ENCODE peak calls at places on chromosome 1, in five cellular contexts. One of them, this sample, is unnamed.

GRCh38 chr1:54810144-54810942 is 9.2 kb upstream of the TTC22 start:
- DNase-seq in MM.1S: peak
- DNase-seq in kidney tubule cell: peak
- DNase-seq in caudate nucleus: peak
- DNase-seq in CD8-positive, alpha-beta memory T cell: peak
- DNase-seq in this sample: peak

GRCh38 chr1:212938846-212939245 is 11.5 kb upstream of the VASH2 start:
- DNase-seq in MM.1S: no peak
- DNase-seq in kidney tubule cell: no peak
- DNase-seq in caudate nucleus: no peak
- DNase-seq in CD8-positive, alpha-beta memory T cell: no peak
- DNase-seq in this sample: no peak

GRCh38 chr1:166064324-166064926 is 102.4 kb downstream of the FAM78B start:
- DNase-seq in MM.1S: no peak
- DNase-seq in kidney tubule cell: no peak
- DNase-seq in caudate nucleus: no peak
- DNase-seq in CD8-positive, alpha-beta memory T cell: no peak
- DNase-seq in this sample: no peak

GRCh38 chr1:1020000-1020404 is at the start of gene AGRN:
- DNase-seq in MM.1S: peak
- DNase-seq in kidney tubule cell: no peak
- DNase-seq in caudate nucleus: no peak
- DNase-seq in CD8-positive, alpha-beta memory T cell: no peak
- DNase-seq in this sample: peak

GRCh38 chr1:41583658-41584570 is 99.4 kb upstream of the EDN2 start:
- DNase-seq in MM.1S: no peak
- DNase-seq in kidney tubule cell: no peak
- DNase-seq in caudate nucleus: no peak
- DNase-seq in CD8-positive, alpha-beta memory T cell: no peak
- DNase-seq in this sample: no peak

GRCh38 chr1:243956448-243956847 is 94.6 kb upstream of the ZBTB18 start:
- DNase-seq in MM.1S: no peak
- DNase-seq in kidney tubule cell: peak
- DNase-seq in caudate nucleus: no peak
- DNase-seq in CD8-positive, alpha-beta memory T cell: no peak
- DNase-seq in this sample: no peak

GRCh38 chr1:178542554-178543290 is 29.8 kb downstream of the TEX35 start:
- DNase-seq in MM.1S: peak
- DNase-seq in kidney tubule cell: peak
- DNase-seq in caudate nucleus: peak
- DNase-seq in CD8-positive, alpha-beta memory T cell: peak
- DNase-seq in this sample: peak

GRCh38 chr1:50917128-50917795 is 42.8 kb downstream of the FAF1 start:
- DNase-seq in MM.1S: no peak
- DNase-seq in kidney tubule cell: no peak
- DNase-seq in caudate nucleus: no peak
- DNase-seq in CD8-positive, alpha-beta memory T cell: no peak
- DNase-seq in this sample: no peak

GRCh38 chr1:204171751-204172178 is 5.6 kb upstream of the REN start:
- DNase-seq in MM.1S: no peak
- DNase-seq in kidney tubule cell: peak
- DNase-seq in caudate nucleus: no peak
- DNase-seq in CD8-positive, alpha-beta memory T cell: no peak
- DNase-seq in this sample: peak

GRCh38 chr1:229297746-229298145 is 26.8 kb downstream of the RAB4A start:
- DNase-seq in MM.1S: no peak
- DNase-seq in kidney tubule cell: no peak
- DNase-seq in caudate nucleus: no peak
- DNase-seq in CD8-positive, alpha-beta memory T cell: no peak
- DNase-seq in this sample: no peak

GRCh38 chr1:202586018-202586821 is 124.0 kb downstream of the SYT2 start:
- DNase-seq in MM.1S: no peak
- DNase-seq in kidney tubule cell: peak
- DNase-seq in caudate nucleus: no peak
- DNase-seq in CD8-positive, alpha-beta memory T cell: no peak
- DNase-seq in this sample: peak

GRCh38 chr1:67831850-67832513 is 1.3 kb downstream of the GNG12 start:
- DNase-seq in MM.1S: no peak
- DNase-seq in kidney tubule cell: peak
- DNase-seq in caudate nucleus: no peak
- DNase-seq in CD8-positive, alpha-beta memory T cell: no peak
- DNase-seq in this sample: peak

GRCh38 chr1:117049857-117050256 is 10.3 kb upstream of the TTF2 start:
- DNase-seq in MM.1S: no peak
- DNase-seq in kidney tubule cell: no peak
- DNase-seq in caudate nucleus: no peak
- DNase-seq in CD8-positive, alpha-beta memory T cell: no peak
- DNase-seq in this sample: no peak

GRCh38 chr1:184443624-184444023 is 56.8 kb downstream of the C1orf21 start:
- DNase-seq in MM.1S: no peak
- DNase-seq in kidney tubule cell: no peak
- DNase-seq in caudate nucleus: no peak
- DNase-seq in CD8-positive, alpha-beta memory T cell: no peak
- DNase-seq in this sample: no peak

GRCh38 chr1:54883349-54884102 is 3.5 kb downstream of the DHCR24 start:
- DNase-seq in MM.1S: no peak
- DNase-seq in kidney tubule cell: no peak
- DNase-seq in caudate nucleus: no peak
- DNase-seq in CD8-positive, alpha-beta memory T cell: no peak
- DNase-seq in this sample: peak

GRCh38 chr1:193537266-193538003 is 351.0 kb upstream of the B3GALT2 start:
- DNase-seq in MM.1S: peak
- DNase-seq in kidney tubule cell: no peak
- DNase-seq in caudate nucleus: no peak
- DNase-seq in CD8-positive, alpha-beta memory T cell: no peak
- DNase-seq in this sample: peak

GRCh38 chr1:241532173-241532553 is at the start of gene KMO:
- DNase-seq in MM.1S: no peak
- DNase-seq in kidney tubule cell: peak
- DNase-seq in caudate nucleus: no peak
- DNase-seq in CD8-positive, alpha-beta memory T cell: no peak
- DNase-seq in this sample: peak

GRCh38 chr1:40014253-40014706 is 26.2 kb upstream of the CAP1 start:
- DNase-seq in MM.1S: no peak
- DNase-seq in kidney tubule cell: no peak
- DNase-seq in caudate nucleus: no peak
- DNase-seq in CD8-positive, alpha-beta memory T cell: no peak
- DNase-seq in this sample: peak

GRCh38 chr1:201783572-201783971 is 45.4 kb upstream of the IPO9 start:
- DNase-seq in MM.1S: no peak
- DNase-seq in kidney tubule cell: no peak
- DNase-seq in caudate nucleus: no peak
- DNase-seq in CD8-positive, alpha-beta memory T cell: no peak
- DNase-seq in this sample: no peak

GRCh38 chr1:58773406-58773840 is 10.4 kb downstream of the JUN start:
- DNase-seq in MM.1S: peak
- DNase-seq in kidney tubule cell: peak
- DNase-seq in caudate nucleus: no peak
- DNase-seq in CD8-positive, alpha-beta memory T cell: no peak
- DNase-seq in this sample: peak

GRCh38 chr1:17719874-17720273 is 35.3 kb upstream of the ACTL8 start:
- DNase-seq in MM.1S: no peak
- DNase-seq in kidney tubule cell: peak
- DNase-seq in caudate nucleus: no peak
- DNase-seq in CD8-positive, alpha-beta memory T cell: no peak
- DNase-seq in this sample: no peak

GRCh38 chr1:31435471-31436409 is 22.7 kb downstream of the SERINC2 start:
- DNase-seq in MM.1S: no peak
- DNase-seq in kidney tubule cell: no peak
- DNase-seq in caudate nucleus: no peak
- DNase-seq in CD8-positive, alpha-beta memory T cell: no peak
- DNase-seq in this sample: no peak

GRCh38 chr1:201892211-201892610 is 3.5 kb downstream of the SHISA4 start:
- DNase-seq in MM.1S: no peak
- DNase-seq in kidney tubule cell: no peak
- DNase-seq in caudate nucleus: no peak
- DNase-seq in CD8-positive, alpha-beta memory T cell: no peak
- DNase-seq in this sample: no peak

GRCh38 chr1:109392788-109393580 is 4.7 kb downstream of the SORT1 start:
- DNase-seq in MM.1S: no peak
- DNase-seq in kidney tubule cell: peak
- DNase-seq in caudate nucleus: peak
- DNase-seq in CD8-positive, alpha-beta memory T cell: no peak
- DNase-seq in this sample: peak

GRCh38 chr1:242033331-242033956 is 34.5 kb upstream of the MAP1LC3C start:
- DNase-seq in MM.1S: no peak
- DNase-seq in kidney tubule cell: no peak
- DNase-seq in caudate nucleus: no peak
- DNase-seq in CD8-positive, alpha-beta memory T cell: no peak
- DNase-seq in this sample: no peak

GRCh38 chr1:200228081-200228480 is 181.8 kb downstream of the ZNF281 start:
- DNase-seq in MM.1S: no peak
- DNase-seq in kidney tubule cell: no peak
- DNase-seq in caudate nucleus: no peak
- DNase-seq in CD8-positive, alpha-beta memory T cell: no peak
- DNase-seq in this sample: no peak

GRCh38 chr1:18959591-18959990 is 3.1 kb upstream of the IFFO2 start:
- DNase-seq in MM.1S: no peak
- DNase-seq in kidney tubule cell: no peak
- DNase-seq in caudate nucleus: no peak
- DNase-seq in CD8-positive, alpha-beta memory T cell: no peak
- DNase-seq in this sample: no peak

GRCh38 chr1:208933984-208934525 is 649.5 kb upstream of the CAMK1G start:
- DNase-seq in MM.1S: no peak
- DNase-seq in kidney tubule cell: no peak
- DNase-seq in caudate nucleus: no peak
- DNase-seq in CD8-positive, alpha-beta memory T cell: no peak
- DNase-seq in this sample: no peak

GRCh38 chr1:91876751-91877573 is 9.0 kb downstream of the TGFBR3 start:
- DNase-seq in MM.1S: no peak
- DNase-seq in kidney tubule cell: no peak
- DNase-seq in caudate nucleus: no peak
- DNase-seq in CD8-positive, alpha-beta memory T cell: no peak
- DNase-seq in this sample: no peak

GRCh38 chr1:33899746-33900145 is 35.9 kb downstream of the HMGB4 start:
- DNase-seq in MM.1S: no peak
- DNase-seq in kidney tubule cell: no peak
- DNase-seq in caudate nucleus: no peak
- DNase-seq in CD8-positive, alpha-beta memory T cell: no peak
- DNase-seq in this sample: no peak

GRCh38 chr1:206580438-206581113 is 31.7 kb downstream of the EIF2D start:
- DNase-seq in MM.1S: no peak
- DNase-seq in kidney tubule cell: no peak
- DNase-seq in caudate nucleus: no peak
- DNase-seq in CD8-positive, alpha-beta memory T cell: no peak
- DNase-seq in this sample: no peak

GRCh38 chr1:210252621-210253041 is 20.0 kb downstream of the SERTAD4 start:
- DNase-seq in MM.1S: peak
- DNase-seq in kidney tubule cell: peak
- DNase-seq in caudate nucleus: no peak
- DNase-seq in CD8-positive, alpha-beta memory T cell: no peak
- DNase-seq in this sample: peak

GRCh38 chr1:163842546-163842945 is 520.8 kb downstream of the NUF2 start:
- DNase-seq in MM.1S: no peak
- DNase-seq in kidney tubule cell: no peak
- DNase-seq in caudate nucleus: no peak
- DNase-seq in CD8-positive, alpha-beta memory T cell: no peak
- DNase-seq in this sample: no peak

GRCh38 chr1:156475568-156476500 is 24.7 kb downstream of the MEF2D start:
- DNase-seq in MM.1S: no peak
- DNase-seq in kidney tubule cell: no peak
- DNase-seq in caudate nucleus: peak
- DNase-seq in CD8-positive, alpha-beta memory T cell: no peak
- DNase-seq in this sample: peak